ENCODE peak calls at places on chromosome 15, in five cellular contexts. M, D, K, O and U are unnamed samples.

GRCh38 chr15:91751611-91752010 is 101.9 kb upstream of the SLCO3A1 start:
- DNase-seq in M (no peak), D (no peak), K (no peak), O (no peak), U (no peak)

GRCh38 chr15:87686308-87686707 is 570.2 kb downstream of the NTRK3 start:
- DNase-seq in M (no peak), D (no peak), K (no peak), O (no peak), U (no peak)

GRCh38 chr15:27977656-27978055 is 121.5 kb downstream of the OCA2 start:
- DNase-seq in M (no peak), D (no peak), K (no peak), O (no peak), U (no peak)

GRCh38 chr15:37140531-37141053 is 40.2 kb upstream of the MEIS2 start:
- DNase-seq in M (no peak), D (no peak), K (no peak), O (no peak), U (no peak)

GRCh38 chr15:99016680-99017321 is 9.2 kb upstream of the PGPEP1L start:
- DNase-seq in M (no peak), D (peak; percentile 48), K (no peak), O (no peak), U (no peak)

GRCh38 chr15:70617076-70617910 is 146.1 kb downstream of the UACA start:
- DNase-seq in M (no peak), D (no peak), K (no peak), O (no peak), U (no peak)

GRCh38 chr15:101545548-101546505 is 56.3 kb upstream of the PCSK6 start:
- DNase-seq in M (no peak), D (no peak), K (no peak), O (no peak), U (peak; percentile 7)

GRCh38 chr15:45200001-45200798 is 12.4 kb upstream of the SHF start:
- DNase-seq in M (peak; percentile 95), D (peak; percentile 54), K (no peak), O (peak; percentile 96), U (peak; percentile 98)

GRCh38 chr15:47576921-47577474 is 140.3 kb upstream of the SEMA6D start:
- DNase-seq in M (no peak), D (no peak), K (no peak), O (no peak), U (no peak)

GRCh38 chr15:78360426-78360825 is 20.3 kb downstream of the CRABP1 start:
- DNase-seq in M (no peak), D (no peak), K (no peak), O (no peak), U (peak; percentile 88)

GRCh38 chr15:74780983-74781672 is 752 bp upstream of the CSK start:
- DNase-seq in M (no peak), D (no peak), K (no peak), O (no peak), U (no peak)
- TF ChIP-seq POLR2A in M (no peak), D (no peak), K (peak; percentile 49), O (no peak), U (no peak)

GRCh38 chr15:77038312-77039216 is 32.3 kb downstream of the TSPAN3 start:
- DNase-seq in M (no peak), D (no peak), K (no peak), O (peak; percentile 55), U (no peak)

GRCh38 chr15:77039817-77040216 is 31.1 kb downstream of the TSPAN3 start:
- DNase-seq in M (no peak), D (no peak), K (no peak), O (no peak), U (no peak)

GRCh38 chr15:77037475-77038209 is 33.3 kb downstream of the TSPAN3 start:
- DNase-seq in M (no peak), D (no peak), K (peak; percentile 17), O (peak; percentile 44), U (peak; percentile 55)

GRCh38 chr15:77040673-77041072 is 30.2 kb downstream of the TSPAN3 start:
- DNase-seq in M (no peak), D (no peak), K (no peak), O (no peak), U (no peak)

DNA sequence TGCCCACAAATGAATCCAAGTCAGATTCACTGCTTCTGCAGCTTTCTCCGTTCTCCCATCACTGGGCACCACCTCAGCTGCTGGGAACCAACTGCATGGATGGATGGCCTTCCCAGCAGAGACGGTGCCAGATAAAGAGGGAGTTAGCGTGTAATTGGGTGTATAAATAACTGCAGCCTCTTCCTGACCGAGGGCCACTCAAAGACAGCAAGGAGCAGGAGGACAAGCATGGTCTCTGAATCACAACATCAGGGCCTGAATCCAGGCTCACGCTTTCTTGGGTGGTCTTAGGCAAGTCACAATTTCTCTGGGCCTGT is 31.7 kb downstream of the TSPAN3 start:
- DNase-seq in M (no peak), D (no peak), K (no peak), O (no peak), U (no peak)
- TF ChIP-seq POLR2A in M (no peak), D (no peak), K (no peak), O (no peak), U (no peak)

GRCh38 chr15:66593219-66593780 is 27.5 kb upstream of the LCTL start:
- DNase-seq in M (peak; percentile 50), D (no peak), K (no peak), O (no peak), U (no peak)
- TF ChIP-seq POLR2A in M (no peak), D (no peak), K (no peak), O (no peak), U (no peak)

DNA sequence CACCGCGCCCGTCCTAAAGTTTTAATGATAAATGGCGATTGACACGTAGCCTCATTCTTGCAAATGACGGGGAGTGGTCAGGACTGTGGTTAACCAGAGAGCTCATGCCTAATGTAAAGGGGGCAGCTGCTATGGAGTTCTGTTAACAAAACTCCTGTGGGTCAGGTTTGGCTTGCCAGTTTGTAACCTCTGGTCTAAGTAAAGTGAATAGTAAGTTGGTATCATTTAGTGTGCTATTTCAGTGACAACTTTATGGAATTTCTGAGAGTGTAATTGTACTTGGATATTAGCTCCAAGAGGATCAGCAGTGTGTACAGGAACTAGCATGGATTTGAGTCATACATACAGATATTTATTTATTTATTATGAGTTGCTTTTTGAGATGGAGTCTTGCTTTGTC is 87.9 kb downstream of the RGMA start:
- DNase-seq in M (no peak), D (no peak), K (no peak), O (no peak), U (no peak)
- TF ChIP-seq POLR2A in M (no peak), D (no peak), K (no peak), O (no peak), U (no peak)

DNA sequence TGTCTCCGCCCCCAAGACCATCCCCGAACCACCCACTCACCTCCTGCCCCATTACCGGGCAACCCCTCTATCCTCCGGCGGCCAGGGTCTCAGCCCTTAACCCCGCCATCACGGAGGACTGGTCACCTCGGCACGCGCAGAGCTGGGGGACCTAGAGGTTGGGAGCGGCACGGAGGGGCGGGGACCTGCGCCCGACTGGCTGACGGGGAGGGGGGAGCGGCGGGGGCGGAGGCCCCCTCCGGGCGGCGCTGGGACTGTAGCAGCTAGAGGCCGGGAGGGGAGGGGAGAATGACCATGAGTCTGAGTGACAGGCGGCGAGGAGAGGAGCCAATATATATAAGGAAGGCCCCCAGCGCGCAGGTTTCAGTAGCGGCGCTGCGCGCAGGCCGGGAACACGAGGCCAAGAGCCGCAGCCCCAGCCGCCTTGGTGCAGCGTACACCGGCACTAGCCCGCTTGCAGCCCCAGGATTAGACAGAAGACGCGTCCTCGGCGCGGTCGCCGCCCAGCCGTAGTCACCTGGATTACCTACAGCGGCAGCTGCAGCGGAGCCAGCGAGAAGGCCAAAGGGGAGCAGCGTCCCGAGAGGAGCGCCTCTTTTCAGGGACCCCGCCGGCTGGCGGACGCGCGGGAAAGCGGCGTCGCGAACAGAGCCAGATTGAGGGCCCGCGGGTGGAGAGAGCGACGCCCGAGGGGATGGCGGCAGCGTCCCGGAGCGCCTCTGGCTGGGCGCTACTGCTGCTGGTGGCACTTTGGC is at the start of gene DLL4:
- DNase-seq in M (no peak), D (peak; percentile 57), K (no peak), O (peak; percentile 87), U (no peak)
- TF ChIP-seq POLR2A in M (peak; percentile 71), D (peak; percentile 70), K (peak; percentile 41), O (peak; percentile 90), U (peak; percentile 77)